ENCODE peak calls at places on chromosomes 12 and 14, in seven cellular contexts. One of them, this sample, is unnamed.

GRCh38 chr14:51593397-51593796 is 58.3 kb upstream of the FRMD6 start:
- DNase-seq in activated naive CD4-positive, alpha-beta T cell treated with Interleukin-2 at 50 U/mL for 16 hours: no peak
- DNase-seq in GM04504: no peak
- DNase-seq in activated CD4-positive, alpha-beta T cell treated with anti-CD3 and anti-CD28 coated beads for 24 hours: no peak
- DNase-seq in DMS153: no peak
- DNase-seq in NCI-H748 treated with DMSO at 0.1 percent for 48 hours: no peak
- DNase-seq in EL: no peak
- DNase-seq in this sample: no peak

GRCh38 chr12:120795441-120796178 is 70.0 kb downstream of the ACADS start:
- DNase-seq in NCI-H748 treated with DMSO at 0.1 percent for 48 hours: no peak
- DNase-seq in activated CD4-positive, alpha-beta T cell treated with anti-CD3 and anti-CD28 coated beads for 24 hours: no peak
- DNase-seq in EL: no peak
- DNase-seq in activated naive CD4-positive, alpha-beta T cell treated with Interleukin-2 at 50 U/mL for 16 hours: no peak
- DNase-seq in GM04504: no peak
- DNase-seq in DMS153: no peak
- DNase-seq in this sample: no peak

GRCh38 chr14:65941091-65941490 is 528.6 kb downstream of the FUT8 start:
- DNase-seq in GM04504: no peak
- DNase-seq in DMS153: no peak
- DNase-seq in activated naive CD4-positive, alpha-beta T cell treated with Interleukin-2 at 50 U/mL for 16 hours: no peak
- DNase-seq in NCI-H748 treated with DMSO at 0.1 percent for 48 hours: no peak
- DNase-seq in activated CD4-positive, alpha-beta T cell treated with anti-CD3 and anti-CD28 coated beads for 24 hours: no peak
- DNase-seq in EL: no peak
- DNase-seq in this sample: no peak

GRCh38 chr14:104118006-104118844 is 20.2 kb upstream of the KIF26A start:
- DNase-seq in NCI-H748 treated with DMSO at 0.1 percent for 48 hours: no peak
- DNase-seq in activated naive CD4-positive, alpha-beta T cell treated with Interleukin-2 at 50 U/mL for 16 hours: no peak
- DNase-seq in activated CD4-positive, alpha-beta T cell treated with anti-CD3 and anti-CD28 coated beads for 24 hours: no peak
- DNase-seq in GM04504: no peak
- DNase-seq in EL: no peak
- DNase-seq in DMS153: no peak
- DNase-seq in this sample: no peak

GRCh38 chr12:119589087-119589486 is 4.5 kb upstream of the TMEM233 start:
- DNase-seq in NCI-H748 treated with DMSO at 0.1 percent for 48 hours: no peak
- DNase-seq in activated naive CD4-positive, alpha-beta T cell treated with Interleukin-2 at 50 U/mL for 16 hours: no peak
- DNase-seq in EL: no peak
- DNase-seq in GM04504: no peak
- DNase-seq in activated CD4-positive, alpha-beta T cell treated with anti-CD3 and anti-CD28 coated beads for 24 hours: no peak
- DNase-seq in DMS153: no peak
- DNase-seq in this sample: no peak

GRCh38 chr12:71465794-71466193 is 26.2 kb downstream of the LGR5 start:
- DNase-seq in activated naive CD4-positive, alpha-beta T cell treated with Interleukin-2 at 50 U/mL for 16 hours: no peak
- DNase-seq in activated CD4-positive, alpha-beta T cell treated with anti-CD3 and anti-CD28 coated beads for 24 hours: no peak
- DNase-seq in EL: no peak
- DNase-seq in NCI-H748 treated with DMSO at 0.1 percent for 48 hours: no peak
- DNase-seq in DMS153: peak
- DNase-seq in GM04504: no peak
- DNase-seq in this sample: no peak

GRCh38 chr12:49539406-49540228 is 787 bp downstream of the KCNH3 start:
- DNase-seq in NCI-H748 treated with DMSO at 0.1 percent for 48 hours: no peak
- DNase-seq in EL: no peak
- DNase-seq in activated CD4-positive, alpha-beta T cell treated with anti-CD3 and anti-CD28 coated beads for 24 hours: no peak
- DNase-seq in activated naive CD4-positive, alpha-beta T cell treated with Interleukin-2 at 50 U/mL for 16 hours: no peak
- DNase-seq in DMS153: no peak
- DNase-seq in GM04504: no peak
- DNase-seq in this sample: no peak

GRCh38 chr12:68432622-68433021 is 100.5 kb upstream of the MDM1 start:
- DNase-seq in NCI-H748 treated with DMSO at 0.1 percent for 48 hours: no peak
- DNase-seq in DMS153: no peak
- DNase-seq in GM04504: peak
- DNase-seq in activated naive CD4-positive, alpha-beta T cell treated with Interleukin-2 at 50 U/mL for 16 hours: no peak
- DNase-seq in EL: no peak
- DNase-seq in activated CD4-positive, alpha-beta T cell treated with anti-CD3 and anti-CD28 coated beads for 24 hours: no peak
- DNase-seq in this sample: no peak

GRCh38 chr12:94761559-94761958 is 111.2 kb upstream of the TMCC3 start:
- DNase-seq in DMS153: no peak
- DNase-seq in activated naive CD4-positive, alpha-beta T cell treated with Interleukin-2 at 50 U/mL for 16 hours: no peak
- DNase-seq in GM04504: peak
- DNase-seq in activated CD4-positive, alpha-beta T cell treated with anti-CD3 and anti-CD28 coated beads for 24 hours: peak
- DNase-seq in NCI-H748 treated with DMSO at 0.1 percent for 48 hours: no peak
- DNase-seq in EL: peak
- DNase-seq in this sample: no peak